ENCODE peak calls at places on chromosomes 5 and 9, in five cellular contexts. One of them, this sample, is unnamed. For H3K9me2, the result is how much of the 10 kb centered on the place peaks cover.

GRCh38 chr5:33313150-33313549 is 127.6 kb upstream of the TARS1 start:
- DNase-seq in OCI-LY7: no peak
- DNase-seq in MM.1S: no peak
- DNase-seq in PC-9: peak
- DNase-seq in SK-N-SH: no peak
- DNase-seq in this sample: peak

GRCh38 chr9:28177925-28178324 is 604.6 kb upstream of the C9orf72 start:
- DNase-seq in OCI-LY7: no peak
- DNase-seq in MM.1S: no peak
- DNase-seq in PC-9: no peak
- DNase-seq in SK-N-SH: peak
- DNase-seq in this sample: no peak

GRCh38 chr5:96984506-96985192 is 48.8 kb downstream of the LNPEP start:
- DNase-seq in OCI-LY7: no peak
- DNase-seq in MM.1S: no peak
- DNase-seq in PC-9: no peak
- DNase-seq in SK-N-SH: no peak
- DNase-seq in this sample: peak

GRCh38 chr5:53041071-53041692 is 52.0 kb downstream of the ITGA2 start:
- DNase-seq in OCI-LY7: no peak
- DNase-seq in MM.1S: peak
- DNase-seq in PC-9: no peak
- DNase-seq in SK-N-SH: no peak
- DNase-seq in this sample: no peak

GRCh38 chr5:169081008-169081724 is 219.8 kb downstream of the SLIT3 start:
- DNase-seq in OCI-LY7: no peak
- DNase-seq in MM.1S: no peak
- DNase-seq in PC-9: no peak
- DNase-seq in SK-N-SH: peak
- DNase-seq in this sample: no peak

GRCh38 chr9:121317737-121318630 is 50.0 kb downstream of the GSN start:
- DNase-seq in OCI-LY7: no peak
- DNase-seq in MM.1S: no peak
- DNase-seq in PC-9: no peak
- DNase-seq in SK-N-SH: no peak
- DNase-seq in this sample: no peak

GRCh38 chr9:101727621-101728524 is 10.6 kb downstream of the GRIN3A start:
- DNase-seq in OCI-LY7: peak
- DNase-seq in MM.1S: peak
- DNase-seq in PC-9: no peak
- DNase-seq in SK-N-SH: peak
- DNase-seq in this sample: peak

GRCh38 chr5:137833463-137833862 is 34.2 kb upstream of the MYOT start:
- DNase-seq in OCI-LY7: no peak
- DNase-seq in MM.1S: no peak
- DNase-seq in PC-9: peak
- DNase-seq in SK-N-SH: no peak
- DNase-seq in this sample: peak

GRCh38 chr9:101977614-101978210 is 239.3 kb upstream of the GRIN3A start:
- DNase-seq in OCI-LY7: peak
- DNase-seq in MM.1S: peak
- DNase-seq in PC-9: no peak
- DNase-seq in SK-N-SH: peak
- DNase-seq in this sample: peak

GRCh38 chr9:129547869-129548570 is 72.9 kb downstream of the C9orf50 start:
- DNase-seq in OCI-LY7: no peak
- DNase-seq in MM.1S: no peak
- DNase-seq in PC-9: no peak
- DNase-seq in SK-N-SH: no peak
- DNase-seq in this sample: no peak

GRCh38 chr5:111511174-111512025 is 935 bp downstream of the STARD4 start:
- DNase-seq in OCI-LY7: peak
- DNase-seq in MM.1S: peak
- DNase-seq in PC-9: no peak
- DNase-seq in SK-N-SH: no peak
- DNase-seq in this sample: no peak

GRCh38 chr5:109830955-109831502 is 141.3 kb downstream of the MAN2A1 start:
- DNase-seq in OCI-LY7: no peak
- DNase-seq in MM.1S: no peak
- DNase-seq in PC-9: no peak
- DNase-seq in SK-N-SH: no peak
- DNase-seq in this sample: peak

GRCh38 chr5:83071286-83071685 is 5.9 kb downstream of the TMEM167A start:
- DNase-seq in OCI-LY7: no peak
- DNase-seq in MM.1S: no peak
- DNase-seq in PC-9: no peak
- DNase-seq in SK-N-SH: no peak
- DNase-seq in this sample: no peak

GRCh38 chr5:160573318-160573717 is 151.7 kb downstream of the PTTG1 start:
- DNase-seq in OCI-LY7: no peak
- DNase-seq in MM.1S: no peak
- DNase-seq in PC-9: no peak
- DNase-seq in SK-N-SH: no peak
- DNase-seq in this sample: no peak

GRCh38 chr5:181205735-181206401 is 872 bp upstream of the TRIM7 start:
- DNase-seq in OCI-LY7: no peak
- DNase-seq in MM.1S: no peak
- DNase-seq in PC-9: no peak
- DNase-seq in SK-N-SH: no peak
- DNase-seq in this sample: no peak

GRCh38 chr9:119278138-119278537 is 91.1 kb downstream of the BRINP1 start:
- DNase-seq in OCI-LY7: no peak
- DNase-seq in MM.1S: no peak
- DNase-seq in PC-9: no peak
- DNase-seq in SK-N-SH: peak
- DNase-seq in this sample: no peak

GRCh38 chr5:56659991-56660390 is 155.4 kb upstream of the MAP3K1 start:
- DNase-seq in OCI-LY7: no peak
- DNase-seq in MM.1S: no peak
- DNase-seq in PC-9: no peak
- DNase-seq in SK-N-SH: no peak
- DNase-seq in this sample: no peak

GRCh38 chr5:138874771-138875628 is at the start of gene LRRTM2:
- DNase-seq in OCI-LY7: no peak
- DNase-seq in MM.1S: no peak
- DNase-seq in PC-9: no peak
- DNase-seq in SK-N-SH: peak
- DNase-seq in this sample: no peak

GRCh38 chr5:87361031-87361443 is 51.7 kb downstream of the CCNH start:
- DNase-seq in OCI-LY7: no peak
- DNase-seq in MM.1S: no peak
- DNase-seq in PC-9: no peak
- DNase-seq in SK-N-SH: no peak
- DNase-seq in this sample: no peak

GRCh38 chr9:72540348-72540873 is 19.0 kb downstream of the TMC1 start:
- DNase-seq in OCI-LY7: no peak
- DNase-seq in MM.1S: no peak
- DNase-seq in PC-9: peak
- DNase-seq in SK-N-SH: no peak
- DNase-seq in this sample: peak

GRCh38 chr5:136011427-136012001 is 17.3 kb upstream of the TGFBI start:
- DNase-seq in OCI-LY7: no peak
- DNase-seq in MM.1S: no peak
- DNase-seq in PC-9: peak
- DNase-seq in SK-N-SH: no peak
- DNase-seq in this sample: peak

GRCh38 chr5:172939045-172939444 is 20.2 kb upstream of the RPL26L1 start:
- DNase-seq in OCI-LY7: no peak
- DNase-seq in MM.1S: no peak
- DNase-seq in PC-9: no peak
- DNase-seq in SK-N-SH: no peak
- DNase-seq in this sample: peak

GRCh38 chr5:116914869-116915504 is 340.4 kb upstream of the SEMA6A start:
- DNase-seq in OCI-LY7: no peak
- DNase-seq in MM.1S: no peak
- DNase-seq in PC-9: no peak
- DNase-seq in SK-N-SH: no peak
- DNase-seq in this sample: no peak
- H3K9me2 ChIP-seq in OCI-LY7: under half
- H3K9me2 ChIP-seq in MM.1S: under half
- H3K9me2 ChIP-seq in PC-9: under half
- H3K9me2 ChIP-seq in SK-N-SH: under half
- H3K9me2 ChIP-seq in this sample: under half

GRCh38 chr5:155898284-155898683 is 428.7 kb upstream of the SGCD start:
- DNase-seq in OCI-LY7: no peak
- DNase-seq in MM.1S: no peak
- DNase-seq in PC-9: no peak
- DNase-seq in SK-N-SH: no peak
- DNase-seq in this sample: no peak

GRCh38 chr5:155897761-155898160 is 429.2 kb upstream of the SGCD start:
- DNase-seq in OCI-LY7: no peak
- DNase-seq in MM.1S: no peak
- DNase-seq in PC-9: no peak
- DNase-seq in SK-N-SH: no peak
- DNase-seq in this sample: no peak

GRCh38 chr5:155895484-155895883 is 431.5 kb upstream of the SGCD start:
- DNase-seq in OCI-LY7: no peak
- DNase-seq in MM.1S: no peak
- DNase-seq in PC-9: no peak
- DNase-seq in SK-N-SH: no peak
- DNase-seq in this sample: no peak
- H3K9me2 ChIP-seq in OCI-LY7: under half
- H3K9me2 ChIP-seq in MM.1S: under half
- H3K9me2 ChIP-seq in PC-9: under half
- H3K9me2 ChIP-seq in SK-N-SH: under half
- H3K9me2 ChIP-seq in this sample: under half

GRCh38 chr9:82894961-82895902 is 167.7 kb downstream of the RASEF start:
- DNase-seq in OCI-LY7: no peak
- DNase-seq in MM.1S: no peak
- DNase-seq in PC-9: no peak
- DNase-seq in SK-N-SH: peak
- DNase-seq in this sample: no peak
- H3K9me2 ChIP-seq in OCI-LY7: under half
- H3K9me2 ChIP-seq in MM.1S: under half
- H3K9me2 ChIP-seq in PC-9: under half
- H3K9me2 ChIP-seq in SK-N-SH: under half
- H3K9me2 ChIP-seq in this sample: under half

GRCh38 chr9:109722007-109722406 is 58.0 kb upstream of the PALM2AKAP2 start:
- DNase-seq in OCI-LY7: no peak
- DNase-seq in MM.1S: no peak
- DNase-seq in PC-9: no peak
- DNase-seq in SK-N-SH: no peak
- DNase-seq in this sample: no peak

GRCh38 chr9:109717342-109717741 is 62.7 kb upstream of the PALM2AKAP2 start:
- DNase-seq in OCI-LY7: no peak
- DNase-seq in MM.1S: no peak
- DNase-seq in PC-9: no peak
- DNase-seq in SK-N-SH: no peak
- DNase-seq in this sample: no peak

GRCh38 chr9:109715340-109715739 is 64.7 kb upstream of the PALM2AKAP2 start:
- DNase-seq in OCI-LY7: no peak
- DNase-seq in MM.1S: no peak
- DNase-seq in PC-9: no peak
- DNase-seq in SK-N-SH: no peak
- DNase-seq in this sample: no peak

GRCh38 chr9:109721021-109721420 is 59.0 kb upstream of the PALM2AKAP2 start:
- DNase-seq in OCI-LY7: no peak
- DNase-seq in MM.1S: no peak
- DNase-seq in PC-9: no peak
- DNase-seq in SK-N-SH: no peak
- DNase-seq in this sample: no peak

GRCh38 chr9:109716631-109717030 is 63.4 kb upstream of the PALM2AKAP2 start:
- DNase-seq in OCI-LY7: no peak
- DNase-seq in MM.1S: no peak
- DNase-seq in PC-9: peak
- DNase-seq in SK-N-SH: no peak
- DNase-seq in this sample: peak
- H3K9me2 ChIP-seq in OCI-LY7: under half
- H3K9me2 ChIP-seq in MM.1S: under half
- H3K9me2 ChIP-seq in PC-9: under half
- H3K9me2 ChIP-seq in SK-N-SH: under half
- H3K9me2 ChIP-seq in this sample: under half